ENCODE peak calls at places on chromosomes 11 and 22, in seven cellular contexts. I is AG04449, M is HCT116, U is colonic mucosa, R is mammary epithelial cell, C is lung, G is endothelial cell. K is an unnamed sample.

GRCh38 chr22:46027219-46028068 is 50.5 kb upstream of the WNT7B start:
- DNase-seq in I (no peak), M (no peak), U (peak; percentile 87), R (no peak), C (no peak), G (no peak), K (peak; percentile 43)

GRCh38 chr11:76752321-76753175 is 30.6 kb upstream of the TSKU start:
- DNase-seq in I (no peak), M (no peak), U (peak; percentile 90), R (no peak), C (peak; percentile 76), G (no peak), K (peak; percentile 19)

GRCh38 chr11:114183041-114183511 is 113.1 kb upstream of the NNMT start:
- DNase-seq in I (no peak), M (no peak), U (no peak), R (no peak), C (no peak), G (no peak), K (no peak)

GRCh38 chr11:58730507-58731089 is 1.1 kb downstream of the GLYAT start:
- DNase-seq in I (no peak), M (no peak), U (no peak), R (no peak), C (no peak), G (no peak), K (no peak)

GRCh38 chr11:110125632-110126031 is 32.4 kb downstream of the ZC3H12C start:
- DNase-seq in I (no peak), M (no peak), U (no peak), R (peak; percentile 34), C (no peak), G (no peak), K (no peak)

GRCh38 chr11:93737904-93738612 is 3.2 kb downstream of the TAF1D start:
- DNase-seq in I (no peak), M (no peak), U (no peak), R (peak; percentile 69), C (no peak), G (no peak), K (no peak)

GRCh38 chr22:22086501-22087158 is 104.0 kb upstream of the TOP3B start:
- DNase-seq in I (no peak), M (no peak), U (no peak), R (no peak), C (no peak), G (no peak), K (no peak)

GRCh38 chr11:45859661-45860140 is 12.4 kb downstream of the CRY2 start:
- DNase-seq in I (peak; percentile 99), M (no peak), U (peak; percentile 92), R (peak; percentile 46), C (peak; percentile 93), G (no peak), K (no peak)

GRCh38 chr11:43845816-43846215 is 34.8 kb upstream of the ALKBH3 start:
- DNase-seq in I (no peak), M (no peak), U (no peak), R (no peak), C (no peak), G (no peak), K (no peak)

GRCh38 chr11:114081641-114082414 is 22.3 kb downstream of the ZBTB16 start:
- DNase-seq in I (no peak), M (no peak), U (no peak), R (no peak), C (no peak), G (no peak), K (no peak)

GRCh38 chr11:111565111-111565720 is 24.7 kb downstream of the LAYN start:
- DNase-seq in I (no peak), M (peak; percentile 63), U (peak; percentile 73), R (peak; percentile 53), C (peak; percentile 75), G (peak; percentile 63), K (peak; percentile 67)

GRCh38 chr11:121596195-121597145 is 143.7 kb upstream of the SORL1-AS1 start:
- DNase-seq in I (no peak), M (no peak), U (no peak), R (peak; percentile 28), C (no peak), G (no peak), K (no peak)

GRCh38 chr11:117597083-117597482 is 199.9 kb downstream of the DSCAML1 start:
- DNase-seq in I (no peak), M (peak; percentile 12), U (peak; percentile 30), R (peak; percentile 18), C (peak; percentile 31), G (peak; percentile 74), K (peak; percentile 25)

GRCh38 chr11:11157201-11157600 is 195.8 kb downstream of the CSNK2A3 start:
- DNase-seq in I (no peak), M (peak; percentile 21), U (no peak), R (no peak), C (no peak), G (peak; percentile 55), K (peak; percentile 36)

GRCh38 chr11:66734215-66734614 is 5.2 kb upstream of the SPTBN2 start:
- DNase-seq in I (no peak), M (no peak), U (no peak), R (no peak), C (no peak), G (no peak), K (no peak)

DNA sequence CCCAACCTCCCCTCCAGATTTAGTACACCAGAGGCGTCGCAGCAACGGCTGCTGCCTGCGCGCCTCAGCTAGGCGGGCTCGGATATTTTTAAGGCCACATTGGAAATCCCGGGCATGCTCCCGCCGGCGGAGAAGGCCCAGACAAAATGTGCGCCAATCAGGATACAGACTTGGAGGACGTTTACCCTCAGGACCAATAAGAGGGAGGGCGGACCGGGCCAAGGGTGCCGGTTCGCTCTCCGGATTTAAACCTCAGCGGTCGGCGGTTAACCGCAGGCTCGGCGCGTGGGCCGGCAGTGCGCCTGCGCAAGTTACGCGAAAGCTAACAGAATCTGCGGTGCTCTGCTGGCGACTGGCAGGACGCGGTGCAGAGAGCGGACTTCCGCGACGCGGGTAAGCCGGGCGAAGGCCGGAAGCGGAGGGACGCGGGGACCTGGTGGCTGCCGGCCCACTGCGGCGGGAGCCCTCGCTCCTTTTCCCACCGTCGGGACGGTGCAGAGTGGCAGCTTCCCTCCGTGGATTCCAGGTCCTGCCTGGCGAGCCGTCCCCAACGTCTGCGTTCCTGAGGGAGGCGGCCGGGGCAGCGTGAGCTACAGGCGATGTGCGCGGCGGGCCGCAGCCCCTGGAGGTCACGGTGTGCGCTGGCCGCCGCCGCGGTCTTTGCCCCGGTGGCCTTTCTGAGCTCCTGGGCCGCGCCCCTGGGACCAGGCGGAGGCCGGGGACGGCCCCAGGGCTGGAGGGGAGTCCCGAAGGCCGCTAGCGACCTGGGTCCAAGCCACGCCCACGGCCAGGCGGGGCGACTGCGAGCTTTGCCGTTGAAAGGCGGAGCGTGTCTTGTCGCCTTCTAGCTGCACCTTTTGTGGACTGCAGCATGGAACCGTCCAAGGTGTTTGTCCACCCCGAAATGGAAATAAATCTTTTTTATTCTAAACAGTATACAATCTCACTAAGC is at the start of gene HYLS1:
- DNase-seq in I (peak; percentile 85), M (peak; percentile 92), U (peak; percentile 93), R (peak; percentile 97), C (peak; percentile 94), G (peak; percentile 90), K (peak; percentile 81)
- TF ChIP-seq CTCF in I (no peak), M (no peak), U (no peak), R (no peak), C (peak; percentile 10), G (no peak), K (no peak)

DNA sequence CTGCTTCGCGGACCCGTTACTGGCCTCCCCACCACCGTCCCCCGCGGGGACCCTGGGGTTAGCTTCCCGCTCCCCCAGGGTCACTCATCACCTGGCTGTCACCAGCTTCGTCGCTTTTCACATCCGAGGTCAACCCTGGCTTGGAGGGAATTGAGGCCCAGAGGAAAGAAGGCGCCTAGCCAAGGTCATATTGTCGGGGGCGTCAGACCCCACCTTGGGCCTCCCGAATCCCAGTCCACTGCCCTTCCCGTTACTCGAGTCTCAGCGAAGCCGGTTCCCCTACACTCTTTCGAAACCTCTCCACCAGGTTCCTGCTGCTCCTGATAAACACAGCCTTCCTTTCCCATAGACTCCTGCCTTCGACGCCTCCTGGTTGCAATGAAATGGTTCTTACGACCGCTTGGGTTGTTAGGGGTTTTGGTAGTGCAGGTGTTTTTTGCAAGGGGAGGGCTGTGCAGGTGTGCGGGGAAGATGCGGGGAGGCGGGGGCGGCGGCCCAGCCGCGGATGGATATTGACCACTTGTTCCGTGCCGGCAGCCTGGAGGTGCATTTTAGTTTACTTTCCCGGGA is 634 bp downstream of the NAA40 start:
- DNase-seq in I (no peak), M (no peak), U (peak; percentile 46), R (peak; percentile 28), C (no peak), G (peak; percentile 18), K (no peak)
- TF ChIP-seq CTCF in I (no peak), M (no peak), U (no peak), R (no peak), C (no peak), G (no peak), K (no peak)

DNA sequence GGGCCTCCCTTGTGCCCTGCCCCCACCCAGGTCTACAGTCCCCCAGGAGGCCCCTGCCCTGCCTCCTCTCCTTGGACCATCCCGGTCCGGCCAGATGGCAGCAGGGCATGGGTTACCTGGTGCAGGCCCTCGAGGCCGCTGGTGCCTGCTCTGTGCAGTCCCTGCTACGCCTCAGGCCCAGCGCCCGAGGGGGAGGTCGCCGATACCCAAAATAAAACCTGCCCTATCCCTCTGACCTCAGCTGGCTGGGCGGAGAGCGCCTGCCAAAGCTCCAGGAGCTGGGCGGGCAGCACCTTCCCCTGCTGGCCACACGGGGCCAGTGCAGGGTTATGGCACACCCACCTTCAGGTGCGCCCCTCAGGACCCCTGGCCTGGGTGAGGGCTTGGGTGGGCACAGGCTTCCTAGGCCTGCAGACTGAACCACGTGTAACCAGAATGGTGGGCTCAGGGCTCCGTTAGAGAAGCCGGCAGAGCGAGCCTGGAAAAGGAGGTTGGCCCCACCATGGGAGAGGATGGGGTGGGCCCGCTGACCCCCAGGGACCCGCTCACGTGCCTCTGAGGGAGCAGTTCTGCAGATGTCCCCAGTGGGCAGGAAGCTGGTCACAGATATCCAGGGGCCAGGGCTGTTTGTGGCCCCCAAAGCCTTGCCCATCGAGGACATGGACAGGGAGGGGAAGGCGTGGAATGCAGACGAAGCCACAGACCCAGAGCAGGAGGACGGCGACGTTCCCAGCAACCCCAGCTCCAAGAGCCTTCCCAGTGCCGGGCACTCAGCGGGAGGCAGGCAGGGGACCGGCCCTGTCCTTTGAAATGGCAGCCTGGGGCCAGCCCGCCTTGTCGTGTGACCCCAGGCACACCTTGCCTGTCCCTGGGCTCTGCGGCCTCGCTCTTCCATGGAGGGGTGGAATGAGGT is 1.7 kb upstream of the TNNT3 start:
- DNase-seq in I (no peak), M (no peak), U (no peak), R (no peak), C (no peak), G (no peak), K (no peak)
- TF ChIP-seq CTCF in I (peak; percentile 16), M (peak; percentile 55), U (peak; percentile 33), R (peak; percentile 22), C (no peak), G (peak; percentile 75), K (peak; percentile 88)

DNA sequence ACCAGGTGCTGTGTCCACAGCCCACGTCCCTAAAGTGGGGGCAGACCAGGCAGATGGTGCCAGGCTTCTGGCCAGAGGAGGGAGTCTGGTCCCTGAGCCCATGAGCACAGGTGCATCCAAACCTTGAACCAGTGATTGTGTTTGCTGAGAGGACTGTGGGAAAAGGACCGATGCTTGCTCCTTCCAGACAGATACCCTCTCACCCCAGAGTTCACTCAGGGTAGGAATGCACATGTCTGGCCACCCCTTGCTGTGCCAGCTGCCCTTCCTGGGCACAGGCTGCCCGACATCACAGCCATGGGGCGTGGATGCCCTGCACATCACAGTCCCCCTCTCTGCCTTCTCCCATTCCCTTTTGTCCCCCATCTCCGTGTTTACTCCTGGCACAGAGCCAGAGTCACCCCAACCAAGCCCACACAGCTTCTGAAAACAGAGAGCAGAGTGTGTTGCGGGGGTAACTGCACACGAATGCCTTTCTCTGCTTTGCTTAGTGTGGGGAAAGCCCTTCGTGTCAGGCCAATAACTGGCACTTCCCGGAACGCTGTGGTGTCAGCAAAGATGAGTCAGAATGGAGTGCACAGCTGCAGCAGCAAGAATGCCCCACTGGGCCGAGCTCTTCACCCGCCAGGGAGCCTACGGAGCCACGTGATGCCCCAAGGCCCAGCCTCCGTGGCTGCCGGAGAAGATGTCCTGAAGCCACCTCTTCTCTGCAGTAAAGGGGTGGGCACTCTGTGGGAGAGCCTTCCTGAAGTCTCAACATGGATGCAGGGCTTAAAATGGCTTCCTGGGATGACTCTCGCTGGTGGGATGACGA is 7.6 kb downstream of the CARS1 start:
- DNase-seq in I (peak; percentile 79), M (peak; percentile 35), U (peak; percentile 60), R (peak; percentile 88), C (peak; percentile 59), G (no peak), K (peak; percentile 75)
- TF ChIP-seq CTCF in I (peak; percentile 53), M (peak; percentile 9), U (no peak), R (peak; percentile 34), C (no peak), G (no peak), K (no peak)